ENCODE peak calls at places on chromosomes 13 and 19, in seven cellular contexts. H is mesendoderm, W is astrocyte, J is GM23248, L is fibroblast of lung, Z is Karpas-422, N is IMR-90. Q is an unnamed sample.

GRCh38 chr19:41912899-41913475 is 15.3 kb downstream of the ERFL start:
- DNase-seq in H (peak), W (no peak), J (peak), L (no peak), Z (no peak), N (no peak), Q (no peak)

GRCh38 chr13:95564091-95564490 is 11.6 kb downstream of the CLDN10 start:
- DNase-seq in H (peak), W (no peak), J (no peak), L (peak), Z (no peak), N (no peak), Q (no peak)

GRCh38 chr19:47443331-47443730 is 24.0 kb upstream of the MEIS3 start:
- DNase-seq in H (no peak), W (no peak), J (no peak), L (no peak), Z (no peak), N (no peak), Q (no peak)

GRCh38 chr13:85558118-85558517 is 241.1 kb downstream of the SLITRK6 start:
- DNase-seq in H (no peak), W (no peak), J (no peak), L (no peak), Z (no peak), N (no peak), Q (no peak)

GRCh38 chr13:50843256-50844043 is at the start of gene DLEU7:
- DNase-seq in H (peak), W (no peak), J (no peak), L (no peak), Z (no peak), N (no peak), Q (no peak)

GRCh38 chr19:51081476-51081875 is 1.2 kb downstream of the KLK14 start:
- DNase-seq in H (no peak), W (no peak), J (no peak), L (no peak), Z (no peak), N (no peak), Q (no peak)

GRCh38 chr13:58960909-58961308 is 1202.8 kb downstream of the DIAPH3 start:
- DNase-seq in H (peak), W (peak), J (peak), L (peak), Z (peak), N (peak), Q (peak)

GRCh38 chr19:39304701-39305571 is 8.7 kb downstream of the IFNL1 start:
- DNase-seq in H (peak), W (no peak), J (no peak), L (no peak), Z (no peak), N (no peak), Q (no peak)

GRCh38 chr13:77477299-77477848 is 58.1 kb upstream of the SCEL start:
- DNase-seq in H (no peak), W (peak), J (peak), L (no peak), Z (no peak), N (no peak), Q (no peak)
- H3K4me2 ChIP-seq in H (no peak), W (peak), J (peak), L (no peak), Z (peak), N (no peak), Q (peak)

GRCh38 chr19:33242911-33243310 is 17.3 kb upstream of the SLC7A10 start:
- DNase-seq in H (no peak), W (no peak), J (no peak), L (no peak), Z (no peak), N (no peak), Q (no peak)

GRCh38 chr19:33240181-33240771 is 14.6 kb upstream of the SLC7A10 start:
- DNase-seq in H (no peak), W (no peak), J (no peak), L (no peak), Z (no peak), N (no peak), Q (no peak)

GRCh38 chr19:33241091-33241529 is 15.5 kb upstream of the SLC7A10 start:
- DNase-seq in H (no peak), W (no peak), J (no peak), L (no peak), Z (no peak), N (no peak), Q (no peak)

GRCh38 chr19:33242129-33242528 is 16.5 kb upstream of the SLC7A10 start:
- DNase-seq in H (no peak), W (no peak), J (no peak), L (no peak), Z (no peak), N (no peak), Q (no peak)

GRCh38 chr19:33241530-33242101 is 16.0 kb upstream of the SLC7A10 start:
- DNase-seq in H (peak), W (no peak), J (peak), L (no peak), Z (peak), N (no peak), Q (peak)
- H3K4me2 ChIP-seq in H (no peak), W (no peak), J (peak), L (no peak), Z (no peak), N (no peak), Q (peak)

GRCh38 chr13:40408602-40409001 is 257.8 kb downstream of the FOXO1 start:
- DNase-seq in H (no peak), W (peak), J (peak), L (peak), Z (no peak), N (peak), Q (peak)
- H3K4me2 ChIP-seq in H (no peak), W (no peak), J (no peak), L (no peak), Z (no peak), N (no peak), Q (peak)

DNA sequence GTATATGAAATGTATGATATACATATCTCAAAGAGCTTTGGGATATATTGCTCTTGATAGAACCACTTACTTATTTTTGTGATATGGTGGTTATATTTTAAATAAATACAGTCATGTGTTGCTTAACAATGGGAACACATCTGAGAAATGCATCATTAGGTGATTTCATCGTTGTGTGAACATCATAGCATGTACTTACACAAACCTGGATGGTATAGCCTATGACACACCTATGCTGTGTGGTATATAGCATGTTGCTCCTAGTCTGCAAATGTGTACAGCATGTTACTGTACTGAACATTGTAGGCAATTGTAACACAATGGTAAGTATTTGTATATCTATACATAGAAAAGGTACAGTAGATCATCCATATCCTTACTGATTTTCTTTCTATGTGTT is 7.7 kb downstream of the RB1 start:
- DNase-seq in H (no peak), W (no peak), J (no peak), L (no peak), Z (no peak), N (no peak), Q (no peak)
- H3K4me2 ChIP-seq in H (no peak), W (no peak), J (no peak), L (no peak), Z (no peak), N (no peak), Q (no peak)

GRCh38 chr19:999379-999719 is 870 bp upstream of the GRIN3B start:
- DNase-seq in H (no peak), W (no peak), J (no peak), L (no peak), Z (no peak), N (no peak), Q (no peak)

GRCh38 chr19:1001538-1002166 is 1.4 kb downstream of the GRIN3B start:
- DNase-seq in H (peak), W (no peak), J (peak), L (no peak), Z (peak), N (no peak), Q (peak)

GRCh38 chr19:1002600-1002999 is 2.4 kb downstream of the GRIN3B start:
- DNase-seq in H (no peak), W (no peak), J (no peak), L (no peak), Z (no peak), N (no peak), Q (no peak)

GRCh38 chr19:1000095-1000494 is at the start of gene GRIN3B:
- DNase-seq in H (peak), W (no peak), J (peak), L (peak), Z (peak), N (peak), Q (peak)

DNA sequence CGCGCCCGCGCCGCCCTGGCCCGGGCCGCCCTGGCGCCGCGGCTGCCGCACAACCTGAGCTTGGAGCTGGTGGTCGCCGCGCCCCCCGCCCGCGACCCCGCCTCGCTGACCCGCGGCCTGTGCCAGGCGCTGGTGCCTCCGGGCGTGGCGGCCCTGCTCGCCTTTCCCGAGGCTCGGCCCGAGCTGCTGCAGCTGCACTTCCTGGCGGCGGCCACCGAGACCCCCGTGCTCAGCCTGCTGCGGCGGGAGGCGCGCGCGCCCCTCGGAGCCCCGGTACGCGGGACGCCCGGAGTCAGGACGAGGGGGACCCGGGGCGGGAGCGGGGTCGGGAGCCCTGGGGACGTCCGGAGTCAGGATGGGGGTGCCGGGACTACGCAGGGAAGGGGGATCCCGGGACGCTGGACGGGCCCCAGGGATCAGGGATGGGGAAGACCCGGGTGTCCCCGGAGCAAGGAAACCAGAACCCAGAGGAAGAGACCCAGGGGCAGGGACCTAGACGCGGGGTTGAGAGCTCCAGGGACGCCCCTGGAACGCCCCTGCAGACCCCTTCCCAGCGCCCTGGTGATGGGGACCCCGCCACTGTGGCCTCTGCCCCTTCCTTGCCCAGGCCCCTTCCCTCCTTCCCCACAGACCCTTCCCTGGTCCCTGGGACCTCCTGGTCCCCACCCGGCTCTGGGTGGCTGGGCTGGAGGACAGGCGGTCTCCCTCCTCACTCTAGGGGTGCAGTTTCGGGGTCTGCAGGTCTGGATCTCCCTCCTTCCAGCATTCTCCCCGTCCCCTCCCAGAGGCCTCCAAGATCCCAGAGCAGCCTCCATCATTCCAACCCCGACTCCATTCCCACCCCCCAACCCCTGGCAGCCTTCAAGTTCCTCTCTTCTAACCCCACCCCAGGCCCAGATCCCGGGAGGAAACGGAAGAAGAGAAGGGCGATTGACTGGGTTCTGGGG is 645 bp downstream of the GRIN3B start:
- DNase-seq in H (no peak), W (no peak), J (no peak), L (no peak), Z (no peak), N (no peak), Q (no peak)
- H3K4me2 ChIP-seq in H (no peak), W (peak), J (no peak), L (peak), Z (no peak), N (no peak), Q (peak)

GRCh38 chr19:29092712-29093552 is 120.0 kb downstream of the UQCRFS1 start:
- DNase-seq in H (peak), W (no peak), J (no peak), L (no peak), Z (no peak), N (no peak), Q (no peak)
- H3K4me2 ChIP-seq in H (no peak), W (no peak), J (no peak), L (no peak), Z (no peak), N (no peak), Q (no peak)

Q was measured in PC-3.